ENCODE peak calls at places on chromosomes 12 and 14, in four cellular contexts. S is fibroblast of lung, U is right lobe of liver, N is colonic mucosa. R is an unnamed sample. For H3K4me1, the result is how much of the 10 kb centered on the place peaks cover.

GRCh38 chr12:6221146-6221545 is 20.9 kb downstream of the CD9 start:
- DNase-seq in S (no peak), N (no peak), U (no peak), R (no peak)

GRCh38 chr12:19003110-19003509 is 126.4 kb upstream of the PLEKHA5 start:
- DNase-seq in S (peak), U (no peak), N (no peak), R (no peak)

GRCh38 chr12:108156717-108157116 is 27.6 kb downstream of the WSCD2 start:
- DNase-seq in N (no peak), U (no peak), S (no peak), R (no peak)

GRCh38 chr14:24069411-24069735 is 2.0 kb upstream of the CPNE6 start:
- DNase-seq in S (no peak), U (no peak), N (no peak), R (no peak)

GRCh38 chr12:91138337-91138905 is 27.1 kb upstream of the LUM start:
- DNase-seq in S (peak), N (no peak), U (no peak), R (peak)

GRCh38 chr14:51394804-51395203 is 154.8 kb downstream of the TMX1 start:
- DNase-seq in N (no peak), S (no peak), U (no peak), R (no peak)

GRCh38 chr14:50763386-50764007 is 67.5 kb downstream of the NIN start:
- DNase-seq in U (no peak), S (peak), N (no peak), R (no peak)

GRCh38 chr12:68440068-68440581 is 108.0 kb upstream of the MDM1 start:
- DNase-seq in N (no peak), S (peak), U (no peak), R (no peak)

GRCh38 chr12:108805136-108805535 is 52.2 kb downstream of the SSH1 start:
- DNase-seq in S (peak), N (no peak), U (no peak), R (no peak)

GRCh38 chr14:59511916-59512530 is 27.7 kb downstream of the JKAMP start:
- DNase-seq in N (no peak), U (no peak), S (no peak), R (peak)

GRCh38 chr12:119807380-119807779 is 69.7 kb downstream of the CIT start:
- DNase-seq in S (no peak), N (no peak), U (no peak), R (no peak)

GRCh38 chr14:92348154-92348553 is 25.2 kb downstream of the SLC24A4 start:
- DNase-seq in U (no peak), N (peak), S (no peak), R (no peak)

GRCh38 chr14:26401170-26401968 is 196.5 kb downstream of the NOVA1 start:
- DNase-seq in U (no peak), N (no peak), S (no peak), R (no peak)

GRCh38 chr14:90274808-90275454 is 18.6 kb downstream of the PSMC1 start:
- DNase-seq in U (no peak), S (peak), N (no peak), R (peak)

GRCh38 chr14:55654233-55654632 is 74.2 kb downstream of the KTN1 start:
- DNase-seq in U (no peak), N (no peak), S (no peak), R (no peak)

GRCh38 chr12:78036889-78037288 is 206.2 kb downstream of the NAV3 start:
- DNase-seq in N (no peak), U (no peak), S (no peak), R (no peak)

GRCh38 chr14:99537399-99537798 is 56.2 kb downstream of the CCNK start:
- DNase-seq in U (no peak), N (no peak), S (peak), R (no peak)

GRCh38 chr12:94761559-94761958 is 111.2 kb upstream of the TMCC3 start:
- DNase-seq in S (peak), N (no peak), U (no peak), R (peak)

GRCh38 chr14:73752297-73752992 is 38.3 kb upstream of the PNMA1 start:
- DNase-seq in N (peak), U (peak), S (peak), R (peak)
- H3K4me1 ChIP-seq in N (half or more), U (half or more), S (half or more), R (half or more)

DNA sequence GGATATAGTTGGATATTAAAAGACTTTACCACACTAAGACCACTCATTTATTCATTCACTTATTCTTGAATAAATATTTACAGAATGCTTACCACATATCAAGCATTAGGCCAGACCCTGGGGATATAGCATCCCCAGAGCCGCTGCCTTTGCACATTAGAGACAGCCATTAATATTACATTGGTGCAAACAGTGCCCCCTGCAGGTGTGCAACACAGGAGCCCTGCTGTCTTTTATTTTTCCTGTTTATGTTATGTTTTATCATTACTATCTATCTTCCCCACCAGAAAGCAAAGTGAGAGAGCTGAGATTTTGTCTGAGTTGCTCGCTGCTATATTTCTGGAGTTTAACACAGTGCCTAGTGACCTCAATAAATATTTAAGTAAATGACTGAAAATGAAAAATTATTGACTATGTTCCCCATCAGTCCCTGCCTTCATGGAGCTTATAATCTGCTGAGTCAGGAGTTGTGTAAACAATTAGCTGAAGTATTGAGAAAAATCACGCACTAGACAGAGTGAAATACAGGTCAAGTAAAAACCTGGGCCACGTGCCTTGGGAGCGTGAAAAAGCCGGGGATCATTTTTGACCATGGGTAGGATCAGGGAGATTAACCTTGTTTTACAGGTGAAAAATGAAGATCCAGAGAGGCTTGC is 301.6 kb downstream of the PCNX1 start:
- DNase-seq in S (no peak), N (no peak), U (no peak), R (no peak)
- TF ChIP-seq CTCF in S (peak), N (no peak), U (no peak), R (peak)

DNA sequence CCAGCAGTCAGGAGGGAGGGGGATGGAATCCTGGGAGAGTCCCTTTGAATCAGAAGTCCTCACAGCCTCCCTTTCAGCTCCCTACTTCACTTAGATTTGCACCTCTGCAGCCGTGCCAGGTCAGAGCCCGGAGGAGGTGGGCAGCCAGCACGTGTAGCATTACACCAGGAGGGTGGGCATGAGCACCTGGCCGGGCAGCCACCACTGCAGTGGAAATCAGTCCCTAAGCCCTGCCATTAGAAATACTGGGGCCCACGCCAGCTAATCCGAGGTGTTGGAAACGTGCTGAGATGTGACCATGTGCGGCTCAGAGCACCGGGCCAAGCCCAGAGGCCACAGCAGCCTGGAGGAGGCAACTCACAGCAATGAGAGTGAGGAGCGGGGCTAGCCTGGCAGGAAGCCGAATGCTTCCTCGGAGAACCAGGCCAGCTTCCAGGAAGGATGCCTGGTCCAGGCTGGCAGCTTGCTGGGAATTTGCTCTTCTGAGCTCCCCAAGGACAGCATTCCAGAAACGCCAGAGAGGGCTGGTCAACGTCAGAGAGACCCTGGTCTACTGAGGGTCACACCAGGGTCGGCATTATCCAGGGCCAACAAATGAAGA is 9.4 kb upstream of the CACNA2D4 start:
- DNase-seq in N (peak), S (no peak), U (no peak), R (no peak)
- H3K4me1 ChIP-seq in N (under half), S (under half), U (under half), R (under half)

GRCh38 chr12:10722502-10722904 is 620 bp downstream of the YBX3 start:
- DNase-seq in U (peak), S (peak), N (peak), R (no peak)
- TF ChIP-seq CTCF in U (no peak), S (peak), N (no peak), R (peak)

R was measured in A673.